ENCODE peak calls at places on chromosomes 16 and 17, in five cellular contexts. M is fibroblast of lung, P is nucleus accumbens, K is mucosa of descending colon, D is pancreas. X is an unnamed sample.

GRCh38 chr17:72305964-72306551 is 185.2 kb downstream of the SOX9 start:
- DNase-seq in M (peak; percentile 51), P (no peak), K (no peak), D (no peak), X (no peak)

GRCh38 chr17:32854834-32855389 is 22.0 kb downstream of the MYO1D start:
- DNase-seq in M (no peak), P (no peak), K (no peak), D (no peak), X (no peak)

GRCh38 chr17:18241229-18241871 is 15.9 kb downstream of the LLGL1 start:
- DNase-seq in M (no peak), P (no peak), K (no peak), D (no peak), X (no peak)

GRCh38 chr17:72338847-72339790 is 218.3 kb downstream of the SOX9 start:
- DNase-seq in M (peak; percentile 89), P (no peak), K (peak; percentile 37), D (peak; percentile 43), X (no peak)

GRCh38 chr17:5706835-5707234 is 122.5 kb upstream of the NLRP1 start:
- DNase-seq in M (peak; percentile 54), P (peak; percentile 51), K (peak; percentile 73), D (peak; percentile 21), X (peak; percentile 87)

GRCh38 chr17:58339775-58340622 is 11.4 kb upstream of the TSPOAP1 start:
- DNase-seq in M (no peak), P (no peak), K (no peak), D (no peak), X (no peak)

GRCh38 chr17:74199306-74200092 is 4.0 kb upstream of the RPL38 start:
- DNase-seq in M (peak; percentile 46), P (peak; percentile 60), K (peak; percentile 80), D (peak; percentile 39), X (peak; percentile 91)

GRCh38 chr16:88309174-88309904 is 73.4 kb upstream of the ZNF469 start:
- DNase-seq in M (no peak), P (no peak), K (no peak), D (no peak), X (no peak)

GRCh38 chr17:69434164-69434579 is 19.7 kb downstream of the MAP2K6 start:
- DNase-seq in M (peak; percentile 81), P (peak; percentile 13), K (no peak), D (no peak), X (no peak)

GRCh38 chr16:77657016-77657415 is 65.3 kb upstream of the NUDT7 start:
- DNase-seq in M (peak; percentile 52), P (no peak), K (no peak), D (no peak), X (no peak)

GRCh38 chr16:22077700-22078313 is 14.5 kb upstream of the VWA3A start:
- DNase-seq in M (peak; percentile 74), P (peak; percentile 38), K (peak; percentile 53), D (peak; percentile 22), X (peak; percentile 74)

GRCh38 chr16:89909777-89910716 is 8.6 kb upstream of the MC1R start:
- DNase-seq in M (peak; percentile 76), P (peak; percentile 80), K (peak; percentile 85), D (peak; percentile 36), X (peak; percentile 93)

GRCh38 chr17:29179232-29180036 is 764 bp downstream of the MYO18A start:
- DNase-seq in M (no peak), P (peak; percentile 47), K (peak; percentile 91), D (peak; percentile 83), X (peak; percentile 77)

GRCh38 chr16:69187387-69187890 is 475 bp downstream of the SNTB2 start:
- DNase-seq in M (no peak), P (peak; percentile 22), K (peak; percentile 76), D (peak; percentile 38), X (peak; percentile 60)

GRCh38 chr17:30196504-30196903 is 39.0 kb downstream of the SLC6A4 start:
- DNase-seq in M (no peak), P (no peak), K (no peak), D (no peak), X (no peak)

GRCh38 chr17:55086635-55087058 is 118.1 kb downstream of the STXBP4 start:
- DNase-seq in M (peak; percentile 92), P (no peak), K (no peak), D (no peak), X (no peak)

GRCh38 chr17:42920106-42920900 is 19.7 kb downstream of the G6PC1 start:
- DNase-seq in M (no peak), P (no peak), K (no peak), D (no peak), X (no peak)

GRCh38 chr17:77957869-77958715 is at the start of gene TNRC6C:
- DNase-seq in M (peak; percentile 99), P (peak; percentile 100), K (peak; percentile 100), D (peak; percentile 100), X (peak; percentile 100)

GRCh38 chr17:72342582-72343527 is 222.0 kb downstream of the SOX9 start:
- DNase-seq in M (no peak), P (peak; percentile 78), K (no peak), D (no peak), X (peak; percentile 24)

GRCh38 chr17:45388604-45389325 is 43.9 kb downstream of the ARHGAP27 start:
- DNase-seq in M (peak; percentile 26), P (no peak), K (no peak), D (no peak), X (no peak)

GRCh38 chr16:3023415-3023668 is 400 bp downstream of the HCFC1R1 start:
- DNase-seq in M (peak; percentile 56), P (peak; percentile 66), K (no peak), D (peak; percentile 76), X (no peak)

GRCh38 chr17:30477758-30478115 is 529 bp downstream of the GOSR1 start:
- DNase-seq in M (no peak), P (no peak), K (no peak), D (no peak), X (no peak)

GRCh38 chr16:86668136-86668535 is 89.8 kb downstream of the FOXL1 start:
- DNase-seq in M (peak; percentile 77), P (no peak), K (no peak), D (no peak), X (no peak)